ENCODE peak calls at places on chromosomes 3 and 15, in eight cellular contexts. U is amniotic stem cell; H is IMR-90; W is lung; B is RWPE1; I is CD8-positive, alpha-beta memory T cell; Z is stimulated activated CD4-positive, alpha-beta T cell treated with anti-CD3 and anti-CD28 coated beads, TNF-alpha, amount 100 ng/mL, for 24 hours; K is stimulated activated CD8-positive, alpha-beta memory T cell treated with anti-CD3 and anti-CD28 coated beads, Interleukin-4, amount 100 ng/mL, for 48 hours. M is an unnamed sample.

GRCh38 chr3:15148614-15149013 is 49.7 kb upstream of the RBSN start:
- DNase-seq in U (no peak), H (no peak), W (no peak), B (no peak), I (no peak), Z (no peak), K (no peak), M (no peak)

GRCh38 chr15:45640610-45641009 is 5.8 kb downstream of the SQOR start:
- DNase-seq in U (peak), H (peak), W (no peak), B (peak), I (no peak), Z (no peak), K (no peak), M (no peak)

GRCh38 chr15:42048080-42048820 is 27.4 kb upstream of the PLA2G4E start:
- DNase-seq in U (no peak), H (no peak), W (no peak), B (no peak), I (no peak), Z (no peak), K (no peak), M (no peak)

GRCh38 chr3:79491029-79491634 is 276.7 kb downstream of the ROBO1 start:
- DNase-seq in U (no peak), H (no peak), W (no peak), B (no peak), I (no peak), Z (no peak), K (no peak), M (no peak)

GRCh38 chr3:183546625-183547024 is 8.9 kb downstream of the KLHL6 start:
- DNase-seq in U (no peak), H (no peak), W (no peak), B (no peak), I (no peak), Z (no peak), K (no peak), M (no peak)

GRCh38 chr3:104385421-104385820 is 981.3 kb upstream of the ALCAM start:
- DNase-seq in U (no peak), H (no peak), W (no peak), B (no peak), I (no peak), Z (no peak), K (no peak), M (no peak)

GRCh38 chr3:106345353-106346027 is 476.7 kb upstream of the CBLB start:
- DNase-seq in U (peak), H (peak), W (peak), B (peak), I (no peak), Z (no peak), K (no peak), M (no peak)

GRCh38 chr3:64684715-64685261 is 3.0 kb downstream of the ADAMTS9 start:
- DNase-seq in U (no peak), H (peak), W (no peak), B (no peak), I (no peak), Z (no peak), K (no peak), M (no peak)

GRCh38 chr3:46558184-46559029 is 7.7 kb downstream of the LRRC2 start:
- DNase-seq in U (no peak), H (peak), W (peak), B (peak), I (peak), Z (peak), K (peak), M (peak)